ENCODE peak calls at places on chromosomes 5 and 9, in eight cellular contexts. B is IMR-90, G is cardiac muscle cell, S is SJSA1, Z is GM23338, M is psoas muscle, A is H1, J is colonic mucosa. K is an unnamed sample.
A peak's percentile ranks its signal among the peaks of the same experiment; 100 is the strongest.

GRCh38 chr9:34547960-34548603 is 25.3 kb upstream of the ENHO start:
- DNase-seq in G (peak; percentile 81), S (no peak), M (peak; percentile 80), J (peak; percentile 66), B (peak; percentile 51), A (peak; percentile 89), Z (peak; percentile 84), K (peak; percentile 61)

GRCh38 chr5:131466171-131466766 is 168.8 kb downstream of the RAPGEF6 start:
- DNase-seq in M (no peak), A (no peak), J (no peak), B (peak; percentile 95), S (no peak), G (no peak), Z (no peak), K (no peak)

GRCh38 chr5:11468334-11469039 is 435.8 kb downstream of the CTNND2 start:
- DNase-seq in M (no peak), G (no peak), J (no peak), B (no peak), A (no peak), Z (no peak), S (no peak), K (no peak)

GRCh38 chr5:147140558-147140957 is 94.3 kb upstream of the STK32A start:
- DNase-seq in Z (no peak), A (no peak), M (no peak), J (no peak), G (no peak), B (no peak), S (no peak), K (no peak)

GRCh38 chr5:124343451-124343867 is 403.0 kb downstream of the ZNF608 start:
- DNase-seq in J (no peak), M (no peak), G (peak; percentile 15), A (no peak), Z (no peak), S (peak; percentile 62), B (peak; percentile 95), K (no peak)

GRCh38 chr5:171311698-171312083 is 2.6 kb downstream of the TLX3 start:
- DNase-seq in A (peak; percentile 56), J (no peak), B (no peak), Z (peak; percentile 25), M (no peak), G (no peak), S (no peak), K (no peak)

GRCh38 chr5:170597876-170598275 is 94.1 kb downstream of the KCNIP1 start:
- DNase-seq in A (no peak), S (peak; percentile 34), J (no peak), B (no peak), G (no peak), M (no peak), Z (no peak), K (peak; percentile 45)

GRCh38 chr5:180810210-180811011 is 7.8 kb upstream of the MGAT1 start:
- DNase-seq in G (peak; percentile 97), B (peak; percentile 90), J (peak; percentile 99), Z (peak; percentile 96), A (peak; percentile 97), M (peak; percentile 96), S (peak; percentile 100), K (peak; percentile 94)

GRCh38 chr5:150321784-150322183 is 19.1 kb upstream of the ARSI start:
- DNase-seq in A (no peak), M (no peak), G (no peak), Z (no peak), J (no peak), B (no peak), S (no peak), K (no peak)

GRCh38 chr9:14309403-14309802 is 4.5 kb downstream of the NFIB start:
- DNase-seq in S (no peak), M (no peak), J (no peak), G (no peak), B (peak; percentile 24), Z (no peak), A (no peak), K (peak; percentile 52)

GRCh38 chr9:972512-973294 is 3.8 kb upstream of the DMRT3 start:
- DNase-seq in A (peak; percentile 67), S (no peak), B (no peak), Z (peak; percentile 60), J (no peak), M (no peak), G (no peak), K (no peak)

GRCh38 chr9:970310-971002 is 6.0 kb upstream of the DMRT3 start:
- DNase-seq in A (peak; percentile 75), M (no peak), Z (peak; percentile 65), J (no peak), S (no peak), B (no peak), G (peak; percentile 66), K (no peak)

GRCh38 chr9:973295-973842 is 3.1 kb upstream of the DMRT3 start:
- DNase-seq in M (no peak), J (no peak), A (no peak), Z (peak; percentile 17), B (no peak), S (no peak), G (no peak), K (no peak)

GRCh38 chr9:969693-970309 is 6.7 kb upstream of the DMRT3 start:
- DNase-seq in Z (peak; percentile 53), J (no peak), M (no peak), S (no peak), A (peak; percentile 74), G (no peak), B (no peak), K (no peak)

GRCh38 chr9:971901-972511 is 4.4 kb upstream of the DMRT3 start:
- DNase-seq in B (no peak), S (no peak), G (peak; percentile 67), Z (peak; percentile 93), M (peak; percentile 23), J (peak; percentile 47), A (peak; percentile 91), K (no peak)
- H3K4me3 ChIP-seq in B (no peak overlapping the region), S (no peak overlapping the region), G (peak overlapping the region; percentile 30), Z (peak overlapping the region; percentile 70), M (peak overlapping the region; percentile 66), J (peak overlapping the region; percentile 41), A (peak overlapping the region; percentile 66), K (no peak overlapping the region)

GRCh38 chr9:131613346-131613745 is 68.0 kb downstream of the PRRT1B start:
- DNase-seq in M (no peak), S (no peak), G (no peak), Z (no peak), A (no peak), B (no peak), J (no peak), K (no peak)

GRCh38 chr9:131614340-131614739 is 69.0 kb downstream of the PRRT1B start:
- DNase-seq in A (no peak), J (no peak), M (no peak), Z (no peak), G (no peak), S (no peak), B (no peak), K (no peak)

GRCh38 chr9:131612851-131613250 is 67.5 kb downstream of the PRRT1B start:
- DNase-seq in M (no peak), A (no peak), Z (no peak), S (no peak), B (no peak), J (no peak), G (no peak), K (no peak)

GRCh38 chr9:131611586-131611985 is 66.3 kb downstream of the PRRT1B start:
- DNase-seq in M (no peak), A (no peak), B (no peak), J (no peak), Z (no peak), G (no peak), S (no peak), K (no peak)

DNA sequence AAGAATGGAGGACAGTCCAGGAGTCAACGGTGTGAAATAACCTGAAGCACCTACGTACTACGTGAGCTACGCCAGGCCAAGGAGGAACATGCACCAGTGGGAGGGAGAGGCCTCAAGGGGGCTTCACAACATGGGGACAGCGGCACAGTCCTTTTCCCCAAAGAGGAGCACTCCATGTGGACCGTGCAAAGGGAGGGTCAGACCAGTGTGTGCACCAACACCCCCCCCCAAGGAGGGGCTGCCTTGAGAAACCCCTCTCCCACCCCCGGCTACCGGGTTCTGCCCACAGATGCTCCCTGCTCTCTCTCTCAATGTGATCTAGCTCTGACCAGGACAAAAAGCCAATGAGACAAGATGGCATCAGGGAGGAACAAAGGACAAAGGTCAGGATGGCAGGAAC is 68.6 kb downstream of the PRRT1B start:
- DNase-seq in J (no peak), B (no peak), A (no peak), Z (no peak), M (no peak), G (no peak), S (no peak), K (no peak)
- H3K4me1 ChIP-seq in J (no peaks in the 10 kb centered on the region), B (peaks cover 17% of the 10 kb centered on the region), A (peaks cover 6% of the 10 kb centered on the region), Z (peaks cover 11% of the 10 kb centered on the region), M (peaks cover 28% of the 10 kb centered on the region), G (peaks cover 18% of the 10 kb centered on the region), S (peaks cover 14% of the 10 kb centered on the region), K (peaks cover 36% of the 10 kb centered on the region)

DNA sequence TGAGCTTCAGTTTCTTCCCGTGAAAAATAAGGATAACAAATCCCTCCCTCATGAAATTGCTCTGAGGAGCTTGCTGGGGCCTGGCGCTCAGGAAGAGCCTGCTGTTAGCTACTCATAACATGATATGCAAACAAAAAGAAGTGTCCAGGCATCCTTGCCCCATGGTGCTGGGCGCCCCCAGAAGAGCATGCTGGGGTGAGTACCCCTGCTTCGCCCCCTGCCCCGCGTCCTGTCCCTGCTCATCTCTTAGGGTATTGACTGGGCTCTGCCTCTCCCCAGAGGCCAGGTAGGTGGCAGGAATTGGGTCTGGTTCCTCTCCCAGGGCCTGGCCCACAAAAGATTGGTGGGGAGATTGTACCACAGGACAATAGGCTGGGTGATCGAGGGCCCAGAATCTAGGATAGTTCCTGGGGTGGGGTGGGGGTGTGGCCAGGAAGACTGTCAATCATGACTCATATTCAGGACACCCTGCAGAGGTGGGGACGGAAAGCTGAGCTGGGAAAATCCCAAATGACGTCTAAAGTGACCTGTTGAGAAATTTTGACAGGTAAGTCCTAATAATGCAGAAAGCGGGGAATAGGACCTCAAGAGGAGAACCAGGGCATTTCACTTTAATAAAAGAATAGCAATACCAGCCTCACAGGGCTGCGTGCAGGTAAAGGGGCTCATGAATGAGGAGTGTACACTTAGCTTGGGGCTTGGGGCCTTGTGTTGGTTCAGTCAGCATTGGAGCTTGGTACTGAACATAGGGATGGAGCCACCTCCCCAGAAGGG is 8.9 kb downstream of the PITX1 start:
- DNase-seq in A (no peak), J (no peak), S (no peak), G (no peak), M (no peak), B (no peak), Z (no peak), K (no peak)
- H3K27me3 ChIP-seq in A (peaks cover 43% of the 10 kb centered on the region), J (peaks cover 33% of the 10 kb centered on the region), S (no peaks in the 10 kb centered on the region), G (peaks cover 100% of the 10 kb centered on the region), M (no peaks in the 10 kb centered on the region), B (no peaks in the 10 kb centered on the region), Z (peaks cover 68% of the 10 kb centered on the region), K (no peaks in the 10 kb centered on the region)

DNA sequence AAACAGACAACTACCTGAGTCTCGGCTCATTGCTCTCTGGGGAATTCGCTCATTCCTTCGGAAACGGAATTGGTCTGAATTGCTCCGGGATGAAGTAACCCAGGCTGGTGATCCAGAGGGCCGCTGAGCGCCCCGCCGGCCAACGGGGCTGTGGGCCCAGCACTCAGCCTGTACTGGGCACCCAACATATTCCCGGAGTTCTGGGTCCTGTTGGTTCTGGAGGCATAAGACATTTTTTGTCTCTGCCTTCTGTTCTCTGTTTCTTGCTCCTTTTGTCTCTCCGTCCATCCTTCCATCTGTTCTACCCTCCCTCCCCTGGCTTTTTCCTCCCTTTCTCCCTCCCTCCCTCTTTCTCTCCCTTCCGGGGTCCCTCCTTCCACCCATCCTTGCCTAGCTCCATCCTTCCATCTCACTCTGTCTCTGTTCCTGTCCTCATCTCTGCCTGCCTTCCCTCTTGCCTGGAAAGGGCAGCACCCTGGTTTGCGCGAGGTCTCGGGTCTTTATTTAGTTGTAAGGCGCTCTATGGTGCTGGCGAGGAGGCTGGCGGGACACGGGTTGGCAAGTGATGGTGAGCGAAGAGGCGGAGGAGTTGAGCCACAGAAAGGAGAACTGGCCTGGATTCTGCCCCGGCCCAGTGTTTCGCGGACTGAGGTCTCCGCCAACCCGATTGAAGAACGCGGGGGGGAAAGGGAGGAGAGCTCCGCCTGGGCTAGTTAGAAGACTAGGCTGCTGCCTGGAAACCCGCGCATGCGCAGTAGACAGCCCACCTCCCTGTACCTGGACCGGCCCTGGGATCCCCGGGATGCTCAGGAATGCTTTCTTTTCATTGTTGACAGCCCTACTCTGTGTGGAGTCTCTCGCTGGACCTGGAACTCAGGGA is 1468.0 kb downstream of the FOXD4L5 start:
- DNase-seq in S (peak; percentile 52), Z (peak; percentile 100), G (peak; percentile 68), A (peak; percentile 98), M (peak; percentile 60), J (peak; percentile 80), B (peak; percentile 82), K (no peak)
- H3K4me3 ChIP-seq in S (no peak overlapping the region), Z (peak overlapping the region; percentile 57), G (no peak overlapping the region), A (peak overlapping the region; percentile 64), M (peak overlapping the region; percentile 22), J (no peak overlapping the region), B (peak overlapping the region; percentile 37), K (no peak overlapping the region)

K was measured in SJCRH30.